ENCODE peak calls at places on chromosome 9, in four cellular contexts. F, W, D and L are unnamed samples.

GRCh38 chr9:129481824-129482511 is 138.9 kb downstream of the C9orf50 start:
- DNase-seq in D (no peak), F (no peak), W (peak), L (peak)

GRCh38 chr9:115595951-115596742 is 478.2 kb upstream of the TNC start:
- DNase-seq in D (no peak), F (no peak), W (peak), L (no peak)

GRCh38 chr9:135980926-135981630 is 19.9 kb upstream of the UBAC1 start:
- DNase-seq in D (peak), W (no peak), F (no peak), L (no peak)

GRCh38 chr9:87725356-87725899 is 491 bp upstream of the CTSL start:
- DNase-seq in D (peak), F (no peak), W (peak), L (peak)

GRCh38 chr9:14219865-14220655 is 93.9 kb downstream of the NFIB start:
- DNase-seq in F (no peak), D (no peak), W (peak), L (no peak)

GRCh38 chr9:89742660-89743059 is 137.8 kb downstream of the GADD45G start:
- DNase-seq in W (no peak), D (no peak), F (no peak), L (no peak)

GRCh38 chr9:111284703-111285102 is 45.3 kb downstream of the OR2K2 start:
- DNase-seq in F (no peak), D (no peak), W (no peak), L (no peak)

GRCh38 chr9:2234371-2234893 is 219.3 kb downstream of the SMARCA2 start:
- DNase-seq in D (no peak), W (peak), F (peak), L (no peak)

GRCh38 chr9:19513671-19514275 is 105.0 kb downstream of the ACER2 start:
- DNase-seq in F (no peak), D (no peak), W (no peak), L (no peak)

GRCh38 chr9:107586493-107586892 is 96.9 kb upstream of the KLF4 start:
- DNase-seq in F (no peak), D (no peak), W (no peak), L (no peak)

GRCh38 chr9:34328500-34328982 is 527 bp downstream of the KIF24 start:
- DNase-seq in F (no peak), D (no peak), W (no peak), L (no peak)

GRCh38 chr9:130129425-130130061 is 42.7 kb upstream of the NCS1 start:
- DNase-seq in D (no peak), W (peak), F (no peak), L (no peak)

GRCh38 chr9:113911850-113912249 is 35.7 kb downstream of the ZNF618 start:
- DNase-seq in W (no peak), D (no peak), F (no peak), L (no peak)

GRCh38 chr9:123567013-123567412 is 211.0 kb downstream of the CRB2 start:
- DNase-seq in D (no peak), W (no peak), F (no peak), L (no peak)

GRCh38 chr9:135914921-135915320 is 7.6 kb upstream of the CAMSAP1 start:
- DNase-seq in F (no peak), W (peak), D (no peak), L (peak)

GRCh38 chr9:34651876-34652602 is at the start of gene IL11RA:
- DNase-seq in D (peak), F (peak), W (peak), L (peak)

GRCh38 chr9:32742296-32742695 is 41.0 kb upstream of the TMEM215 start:
- DNase-seq in W (peak), D (no peak), F (no peak), L (no peak)

GRCh38 chr9:10130061-10130675 is 482.6 kb downstream of the PTPRD start:
- DNase-seq in D (no peak), W (peak), F (no peak), L (no peak)

GRCh38 chr9:6024035-6024554 is 8.7 kb upstream of the RANBP6 start:
- DNase-seq in W (no peak), D (no peak), F (no peak), L (no peak)

GRCh38 chr9:113588242-113588810 is 124.8 kb downstream of the RGS3 start:
- DNase-seq in F (no peak), D (no peak), W (no peak), L (no peak)

GRCh38 chr9:116234091-116234490 is 80.5 kb downstream of the PAPPA start:
- DNase-seq in F (no peak), D (no peak), W (peak), L (no peak)

GRCh38 chr9:106885451-106885850 is 22.5 kb downstream of the ZNF462 start:
- DNase-seq in F (no peak), D (no peak), W (peak), L (no peak)

GRCh38 chr9:88748566-88749238 is 213.7 kb downstream of the NXNL2 start:
- DNase-seq in W (peak), D (no peak), F (no peak), L (peak)

GRCh38 chr9:69667306-69667705 is 4.9 kb downstream of the APBA1 start:
- DNase-seq in W (peak), D (no peak), F (no peak), L (no peak)

GRCh38 chr9:16640649-16641048 is 229.8 kb downstream of the BNC2 start:
- DNase-seq in D (no peak), F (no peak), W (peak), L (no peak)

GRCh38 chr9:126423709-126424185 is 97.1 kb downstream of the MVB12B start:
- DNase-seq in W (no peak), F (no peak), D (no peak), L (no peak)

GRCh38 chr9:93679536-93680444 is 103.4 kb downstream of the PHF2 start:
- DNase-seq in W (no peak), F (peak), D (no peak), L (peak)

GRCh38 chr9:18739641-18740318 is 265.8 kb downstream of the ADAMTSL1 start:
- DNase-seq in D (no peak), F (no peak), W (no peak), L (no peak)

GRCh38 chr9:14271078-14271673 is 42.8 kb downstream of the NFIB start:
- DNase-seq in D (peak), W (peak), F (peak), L (no peak)

GRCh38 chr9:107137495-107138202 is 145.4 kb upstream of the RAD23B start:
- DNase-seq in W (no peak), D (no peak), F (no peak), L (no peak)

GRCh38 chr9:94971378-94972131 is 245.1 kb downstream of the AOPEP start:
- DNase-seq in F (no peak), W (no peak), D (no peak), L (no peak)

GRCh38 chr9:20619492-20619860 is 2.8 kb downstream of the MLLT3 start:
- DNase-seq in F (no peak), D (no peak), W (no peak), L (no peak)
- H3K4me3 ChIP-seq in F (no peak), D (peak), W (peak), L (peak)

GRCh38 chr9:91949946-91950664 is at the start of gene ROR2:
- DNase-seq in D (no peak), F (no peak), W (peak), L (peak)

GRCh38 chr9:91953723-91954122 is 3.7 kb upstream of the ROR2 start:
- DNase-seq in W (no peak), F (no peak), D (no peak), L (no peak)

GRCh38 chr9:91951944-91952520 is 2.0 kb upstream of the ROR2 start:
- DNase-seq in F (no peak), D (no peak), W (no peak), L (no peak)

GRCh38 chr9:91958179-91958578 is 8.2 kb upstream of the ROR2 start:
- DNase-seq in F (no peak), D (no peak), W (no peak), L (no peak)

GRCh38 chr9:91954841-91955471 is 4.9 kb upstream of the ROR2 start:
- DNase-seq in D (no peak), F (peak), W (peak), L (no peak)
- TF ChIP-seq CTCF in D (peak), F (no peak), W (peak), L (no peak)

DNA sequence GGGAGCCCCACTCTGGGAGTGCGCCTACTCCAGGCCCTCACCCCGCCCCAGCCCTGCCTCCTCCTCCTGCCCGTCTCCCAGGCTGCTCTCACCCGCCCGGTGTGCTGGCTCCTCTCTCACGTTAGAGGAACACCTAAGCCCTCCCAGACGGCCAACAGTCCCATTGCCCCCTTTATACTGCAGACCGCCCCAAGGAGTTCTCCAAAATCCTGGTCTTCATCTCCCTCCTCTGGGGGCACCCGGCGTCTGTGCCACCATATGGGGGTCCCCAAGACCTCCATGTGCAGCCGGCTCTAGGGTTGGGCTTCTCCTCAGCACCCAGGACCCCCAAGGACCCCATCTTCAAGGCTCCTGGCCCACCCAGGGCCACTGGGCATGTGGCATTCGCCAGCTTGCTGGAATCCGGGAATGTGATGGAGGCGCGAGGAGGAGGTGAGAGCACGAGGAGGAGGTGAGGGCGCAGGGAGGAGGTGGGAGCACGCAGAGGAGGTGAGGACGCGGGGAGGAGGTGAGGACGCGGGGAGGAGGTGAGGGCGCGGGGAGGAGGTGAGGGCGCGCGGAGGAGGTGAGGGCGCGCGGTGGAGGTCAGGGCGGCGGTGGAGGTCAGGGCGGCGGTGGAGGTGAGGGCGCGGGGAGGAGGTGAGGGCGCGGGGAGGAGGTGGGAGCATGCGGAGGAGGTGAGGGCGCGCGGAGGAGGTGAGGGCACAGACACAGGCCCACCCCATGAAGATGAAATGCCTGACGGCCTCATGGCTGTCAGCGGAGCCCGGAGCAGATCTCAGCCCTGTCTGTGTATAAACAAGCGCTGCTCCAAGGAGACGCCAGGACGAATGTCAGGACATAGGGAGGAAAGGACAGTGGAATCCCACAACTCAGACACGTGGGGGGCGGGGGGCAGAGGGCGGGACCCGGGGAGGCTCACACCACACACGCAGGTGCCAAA is 41.2 kb downstream of the EXD3 start:
- DNase-seq in W (no peak), F (no peak), D (no peak), L (no peak)
- H3K4me3 ChIP-seq in W (no peak), F (no peak), D (no peak), L (no peak)

GRCh38 chr9:81462759-81463158 is 226.6 kb downstream of the TLE1 start:
- DNase-seq in F (no peak), W (peak), D (no peak), L (no peak)

GRCh38 chr9:81468084-81468595 is 221.2 kb downstream of the TLE1 start:
- DNase-seq in D (no peak), W (no peak), F (no peak), L (no peak)

GRCh38 chr9:81461196-81461595 is 228.2 kb downstream of the TLE1 start:
- DNase-seq in F (no peak), D (no peak), W (peak), L (no peak)

GRCh38 chr9:81470864-81471263 is 218.5 kb downstream of the TLE1 start:
- DNase-seq in F (no peak), D (no peak), W (no peak), L (no peak)

GRCh38 chr9:81465468-81466002 is 223.8 kb downstream of the TLE1 start:
- DNase-seq in F (no peak), W (peak), D (no peak), L (no peak)
- TF ChIP-seq CTCF in F (no peak), W (peak), D (no peak), L (no peak)

GRCh38 chr9:35958104-35958825 is at the start of gene OR2S2:
- DNase-seq in W (no peak), D (no peak), F (no peak), L (no peak)

GRCh38 chr9:35956646-35957045 is 1.3 kb downstream of the OR2S2 start:
- DNase-seq in F (no peak), D (no peak), W (no peak), L (no peak)

GRCh38 chr9:35952526-35953191 is 5.3 kb downstream of the OR2S2 start:
- DNase-seq in W (no peak), F (no peak), D (no peak), L (no peak)

GRCh38 chr9:35951736-35952135 is 6.2 kb downstream of the OR2S2 start:
- DNase-seq in D (no peak), F (no peak), W (peak), L (no peak)

GRCh38 chr9:35954942-35955546 is 2.9 kb downstream of the OR2S2 start:
- DNase-seq in F (peak), D (peak), W (peak), L (peak)
- H3K4me3 ChIP-seq in F (no peak), D (no peak), W (no peak), L (no peak)

DNA sequence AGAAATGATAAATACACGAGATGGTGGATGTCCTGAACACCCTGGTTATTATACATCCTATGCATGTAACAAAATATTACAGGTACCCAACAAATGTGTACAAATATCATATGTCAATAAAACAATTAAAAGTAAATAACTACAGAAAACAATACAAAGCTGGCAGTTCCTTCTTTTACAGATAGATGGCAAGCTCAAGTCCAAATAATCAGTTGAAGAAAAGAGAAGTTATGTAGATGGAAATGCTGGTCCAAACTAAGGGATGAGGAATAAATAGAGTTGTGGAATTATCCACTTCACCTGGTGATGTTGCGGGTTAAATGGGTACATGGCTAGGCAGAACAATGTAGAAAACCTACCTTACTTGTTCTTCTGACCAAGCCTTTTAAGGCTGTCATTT is 79.4 kb downstream of the PALM2AKAP2 start:
- DNase-seq in F (no peak), W (no peak), D (no peak), L (no peak)
- TF ChIP-seq CTCF in F (no peak), W (peak), D (peak), L (no peak)